ENCODE peak calls at places on chromosomes 13 and 19, in five cellular contexts. One of them, this sample, is unnamed.
A peak's percentile ranks its signal among the peaks of the same experiment; 100 is the strongest.

GRCh38 chr13:111245781-111246384 is 74.6 kb upstream of the TEX29 start:
- DNase-seq in HepG2: no peak
- DNase-seq in GM12878: no peak
- DNase-seq in H1: no peak
- DNase-seq in K562: no peak
- DNase-seq in this sample: no peak

GRCh38 chr13:97367427-97367826 is 66.5 kb upstream of the RAP2A start:
- DNase-seq in HepG2: no peak
- DNase-seq in GM12878: no peak
- DNase-seq in H1: no peak
- DNase-seq in K562: no peak
- DNase-seq in this sample: no peak

GRCh38 chr13:77305276-77305675 is 21.6 kb downstream of the MYCBP2 start:
- DNase-seq in HepG2: no peak
- DNase-seq in GM12878: no peak
- DNase-seq in H1: no peak
- DNase-seq in K562: no peak
- DNase-seq in this sample: no peak

GRCh38 chr19:4744451-4745170 is 21.0 kb upstream of the DPP9 start:
- DNase-seq in HepG2: no peak
- DNase-seq in GM12878: no peak
- DNase-seq in H1: no peak
- DNase-seq in K562: peak; percentile 45
- DNase-seq in this sample: no peak

GRCh38 chr19:12689012-12689411 is 1.2 kb downstream of the GNG14 start:
- DNase-seq in HepG2: no peak
- DNase-seq in GM12878: no peak
- DNase-seq in H1: no peak
- DNase-seq in K562: no peak
- DNase-seq in this sample: no peak

GRCh38 chr13:103099894-103100293 is 33.7 kb upstream of the SLC10A2 start:
- DNase-seq in HepG2: no peak
- DNase-seq in GM12878: no peak
- DNase-seq in H1: no peak
- DNase-seq in K562: no peak
- DNase-seq in this sample: no peak

GRCh38 chr13:31048521-31048920 is 113.2 kb downstream of the HSPH1 start:
- DNase-seq in HepG2: no peak
- DNase-seq in GM12878: no peak
- DNase-seq in H1: no peak
- DNase-seq in K562: no peak
- DNase-seq in this sample: no peak

GRCh38 chr13:92807343-92807742 is 419.3 kb upstream of the GPC6 start:
- DNase-seq in HepG2: no peak
- DNase-seq in GM12878: no peak
- DNase-seq in H1: no peak
- DNase-seq in K562: no peak
- DNase-seq in this sample: no peak

GRCh38 chr19:45195764-45196163 is 17.2 kb downstream of the BLOC1S3 start:
- DNase-seq in HepG2: no peak
- DNase-seq in GM12878: no peak
- DNase-seq in H1: no peak
- DNase-seq in K562: peak; percentile 6
- DNase-seq in this sample: no peak

GRCh38 chr13:53068841-53069520 is 40.4 kb downstream of the OLFM4 start:
- DNase-seq in HepG2: no peak
- DNase-seq in GM12878: no peak
- DNase-seq in H1: no peak
- DNase-seq in K562: no peak
- DNase-seq in this sample: peak; percentile 51

GRCh38 chr19:47545061-47545948 is 27.6 kb downstream of the ZNF541 start:
- DNase-seq in HepG2: no peak
- DNase-seq in GM12878: no peak
- DNase-seq in H1: no peak
- DNase-seq in K562: no peak
- DNase-seq in this sample: no peak

GRCh38 chr13:79917628-79918027 is 423.3 kb downstream of the SPRY2 start:
- DNase-seq in HepG2: no peak
- DNase-seq in GM12878: no peak
- DNase-seq in H1: no peak
- DNase-seq in K562: no peak
- DNase-seq in this sample: no peak

GRCh38 chr13:79918620-79919019 is 422.3 kb downstream of the SPRY2 start:
- DNase-seq in HepG2: no peak
- DNase-seq in GM12878: no peak
- DNase-seq in H1: no peak
- DNase-seq in K562: no peak
- DNase-seq in this sample: no peak

GRCh38 chr13:79913141-79913827 is 427.6 kb downstream of the SPRY2 start:
- DNase-seq in HepG2: no peak
- DNase-seq in GM12878: no peak
- DNase-seq in H1: no peak
- DNase-seq in K562: no peak
- DNase-seq in this sample: no peak

GRCh38 chr13:79915386-79915785 is 425.5 kb downstream of the SPRY2 start:
- DNase-seq in HepG2: no peak
- DNase-seq in GM12878: no peak
- DNase-seq in H1: no peak
- DNase-seq in K562: no peak
- DNase-seq in this sample: peak; percentile 40

GRCh38 chr13:79919109-79919508 is 421.8 kb downstream of the SPRY2 start:
- DNase-seq in HepG2: no peak
- DNase-seq in GM12878: no peak
- DNase-seq in H1: no peak
- DNase-seq in K562: no peak
- DNase-seq in this sample: no peak
- H2AFZ ChIP-seq in HepG2: no peak overlapping the region
- H2AFZ ChIP-seq in GM12878: no peak overlapping the region
- H2AFZ ChIP-seq in H1: no peak overlapping the region
- H2AFZ ChIP-seq in K562: no peak overlapping the region
- H2AFZ ChIP-seq in this sample: peak overlapping the region; percentile 11

DNA sequence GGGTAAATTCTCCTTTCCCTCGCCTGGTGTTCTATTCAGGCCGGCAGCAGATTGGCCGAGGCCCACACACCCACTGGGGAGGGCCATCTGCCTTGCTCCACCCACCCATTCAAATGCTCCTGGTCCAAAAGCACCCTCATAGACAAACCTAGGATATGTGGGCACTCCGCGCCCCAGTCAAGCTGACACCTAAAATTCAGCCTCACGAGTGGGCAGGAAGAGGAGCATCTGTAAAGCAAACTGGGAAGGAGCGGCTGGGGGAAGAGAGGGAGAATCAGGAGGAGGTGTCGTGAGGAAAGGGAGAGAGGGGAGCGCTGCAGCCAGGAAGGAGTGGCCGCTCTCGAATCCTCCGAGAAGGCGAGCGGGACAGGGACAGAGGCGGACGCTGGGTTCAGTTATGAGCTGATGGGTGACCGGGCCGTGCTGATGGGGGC is 136.9 kb downstream of the USP12 start:
- DNase-seq in HepG2: no peak
- DNase-seq in GM12878: no peak
- DNase-seq in H1: peak; percentile 66
- DNase-seq in K562: peak; percentile 20
- DNase-seq in this sample: no peak
- TF ChIP-seq CHD2 in HepG2: no peak
- TF ChIP-seq CHD2 in GM12878: no peak
- TF ChIP-seq CHD2 in H1: no peak
- TF ChIP-seq CHD2 in K562: no peak
- TF ChIP-seq CHD2 in this sample: no peak

DNA sequence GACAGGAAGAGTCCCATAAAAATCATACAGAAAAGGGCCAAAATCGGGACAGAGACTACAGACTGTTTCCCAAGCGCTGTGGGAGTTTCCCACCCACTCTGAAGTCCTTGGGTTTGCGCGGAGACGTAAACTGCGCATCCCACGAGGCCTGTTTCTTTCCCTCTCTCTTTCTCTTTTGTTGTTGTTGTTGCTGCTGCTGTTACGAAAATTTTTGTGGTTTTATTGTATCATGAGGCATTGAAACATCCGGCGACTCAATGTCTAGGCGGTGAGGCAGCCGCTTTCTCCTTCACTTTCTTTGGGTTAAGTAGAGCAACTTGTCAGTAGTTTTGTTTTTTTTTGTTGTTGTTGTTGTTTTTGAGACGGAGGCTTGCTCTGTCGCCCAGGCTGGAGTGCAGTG is 1.6 kb upstream of the PPP1R12C start:
- DNase-seq in HepG2: no peak
- DNase-seq in GM12878: no peak
- DNase-seq in H1: no peak
- DNase-seq in K562: no peak
- DNase-seq in this sample: no peak
- H2AFZ ChIP-seq in HepG2: no peak overlapping the region
- H2AFZ ChIP-seq in GM12878: no peak overlapping the region
- H2AFZ ChIP-seq in H1: peak overlapping the region; percentile 54
- H2AFZ ChIP-seq in K562: no peak overlapping the region
- H2AFZ ChIP-seq in this sample: no peak overlapping the region

GRCh38 chr13:34172048-34172447 is 354.1 kb downstream of the RFC3 start:
- DNase-seq in HepG2: no peak
- DNase-seq in GM12878: no peak
- DNase-seq in H1: no peak
- DNase-seq in K562: no peak
- DNase-seq in this sample: no peak
- TF ChIP-seq CHD2 in HepG2: no peak
- TF ChIP-seq CHD2 in GM12878: no peak
- TF ChIP-seq CHD2 in H1: no peak
- TF ChIP-seq CHD2 in K562: no peak
- TF ChIP-seq CHD2 in this sample: no peak

DNA sequence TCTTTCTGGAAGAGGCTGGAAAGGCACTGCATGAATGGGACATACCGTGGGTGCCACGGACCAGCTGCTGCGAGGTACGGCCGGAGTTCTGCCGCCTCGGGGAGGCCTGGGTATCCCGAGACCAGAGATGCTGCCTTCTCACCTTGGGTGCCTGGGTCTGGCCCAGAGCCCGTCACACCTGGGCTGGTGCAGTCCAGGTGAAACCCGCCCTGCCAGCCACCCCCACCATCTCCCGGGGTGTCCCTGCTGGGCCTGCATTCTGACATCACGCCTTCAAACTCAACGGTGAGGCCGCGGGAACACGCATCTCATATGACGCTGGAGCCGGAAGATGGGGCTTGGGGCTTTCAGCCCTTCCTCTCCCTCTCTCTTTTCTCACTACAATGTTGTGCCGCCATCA is 98.0 kb downstream of the GADD45B start:
- DNase-seq in HepG2: no peak
- DNase-seq in GM12878: no peak
- DNase-seq in H1: no peak
- DNase-seq in K562: no peak
- DNase-seq in this sample: no peak
- H2AFZ ChIP-seq in HepG2: no peak overlapping the region
- H2AFZ ChIP-seq in GM12878: no peak overlapping the region
- H2AFZ ChIP-seq in H1: no peak overlapping the region
- H2AFZ ChIP-seq in K562: no peak overlapping the region
- H2AFZ ChIP-seq in this sample: no peak overlapping the region

GRCh38 chr19:30293051-30293785 is 79.0 kb upstream of the ZNF536 start:
- DNase-seq in HepG2: no peak
- DNase-seq in GM12878: no peak
- DNase-seq in H1: no peak
- DNase-seq in K562: no peak
- DNase-seq in this sample: no peak
- TF ChIP-seq CHD2 in HepG2: no peak
- TF ChIP-seq CHD2 in GM12878: no peak
- TF ChIP-seq CHD2 in H1: no peak
- TF ChIP-seq CHD2 in K562: no peak
- TF ChIP-seq CHD2 in this sample: no peak

GRCh38 chr19:50719566-50719965 is at the start of gene SHANK1:
- DNase-seq in HepG2: no peak
- DNase-seq in GM12878: no peak
- DNase-seq in H1: peak; percentile 72
- DNase-seq in K562: peak; percentile 75
- DNase-seq in this sample: peak; percentile 88
- H2AFZ ChIP-seq in HepG2: no peak within 1 kb of the TSS
- H2AFZ ChIP-seq in GM12878: no peak within 1 kb of the TSS
- H2AFZ ChIP-seq in H1: no peak within 1 kb of the TSS
- H2AFZ ChIP-seq in K562: no peak within 1 kb of the TSS
- H2AFZ ChIP-seq in this sample: no peak within 1 kb of the TSS

GRCh38 chr13:112968910-112969691 is at the start of gene MCF2L:
- DNase-seq in HepG2: peak; percentile 56
- DNase-seq in GM12878: no peak
- DNase-seq in H1: peak; percentile 72
- DNase-seq in K562: no peak
- DNase-seq in this sample: peak; percentile 93

GRCh38 chr13:112966776-112967175 is 2.2 kb upstream of the MCF2L start:
- DNase-seq in HepG2: no peak
- DNase-seq in GM12878: no peak
- DNase-seq in H1: no peak
- DNase-seq in K562: no peak
- DNase-seq in this sample: no peak

GRCh38 chr13:112969692-112970338 is 801 bp downstream of the MCF2L start:
- DNase-seq in HepG2: no peak
- DNase-seq in GM12878: no peak
- DNase-seq in H1: no peak
- DNase-seq in K562: no peak
- DNase-seq in this sample: peak; percentile 78

GRCh38 chr13:112967666-112968379 is 1.2 kb upstream of the MCF2L start:
- DNase-seq in HepG2: no peak
- DNase-seq in GM12878: no peak
- DNase-seq in H1: no peak
- DNase-seq in K562: no peak
- DNase-seq in this sample: no peak

GRCh38 chr13:112968380-112968909 is 569 bp upstream of the MCF2L start:
- DNase-seq in HepG2: no peak
- DNase-seq in GM12878: no peak
- DNase-seq in H1: no peak
- DNase-seq in K562: no peak
- DNase-seq in this sample: peak; percentile 82
- TF ChIP-seq CHD2 in HepG2: no peak
- TF ChIP-seq CHD2 in GM12878: no peak
- TF ChIP-seq CHD2 in H1: no peak
- TF ChIP-seq CHD2 in K562: no peak
- TF ChIP-seq CHD2 in this sample: no peak

This sample was measured in SK-N-SH.